ENCODE peak calls at places on chromosomes 6 and 20, in ten cellular contexts. Z is HepG2, M is WERI-Rb-1, B is GM12878, G is EH, D is ascending aorta, I is NCI-H2081, K is germinal center, H is ELF-1, P is fibroblast of gingiva. V is an unnamed sample.

GRCh38 chr20:62696431-62696957 is 12.1 kb upstream of the NTSR1 start:
- DNase-seq in B (peak), D (no peak), M (no peak), P (no peak), G (no peak), I (no peak), Z (no peak), H (no peak), K (no peak), V (no peak)

GRCh38 chr6:110672122-110672521 is 143.1 kb downstream of the CDK19 start:
- DNase-seq in D (no peak), I (no peak), Z (no peak), G (no peak), K (no peak), B (no peak), H (no peak), M (no peak), P (no peak), V (no peak)

GRCh38 chr6:90425161-90425641 is 128.6 kb upstream of the BACH2 start:
- DNase-seq in H (no peak), K (peak), G (no peak), Z (no peak), D (no peak), M (no peak), B (peak), I (no peak), P (no peak), V (no peak)

GRCh38 chr6:33904050-33904827 is 100.4 kb upstream of the MLN start:
- DNase-seq in B (peak), D (no peak), G (peak), H (peak), K (no peak), P (no peak), Z (no peak), M (peak), I (no peak), V (no peak)

GRCh38 chr6:98835149-98836024 is 1.0 kb downstream of the POU3F2 start:
- DNase-seq in M (peak), B (no peak), K (no peak), G (no peak), D (no peak), I (no peak), H (peak), Z (no peak), P (no peak), V (no peak)

GRCh38 chr6:169991031-169991390 is 239.6 kb downstream of the ERMARD start:
- DNase-seq in H (no peak), Z (no peak), D (peak), P (no peak), G (no peak), I (no peak), M (no peak), B (no peak), K (no peak), V (no peak)

GRCh38 chr6:128403618-128404444 is 116.6 kb downstream of the PTPRK start:
- DNase-seq in Z (no peak), G (no peak), B (no peak), H (no peak), I (no peak), K (no peak), D (no peak), M (no peak), P (no peak), V (no peak)

GRCh38 chr6:167745660-167746376 is 80.9 kb upstream of the AFDN start:
- DNase-seq in Z (no peak), G (no peak), B (no peak), K (no peak), I (no peak), P (no peak), M (no peak), D (peak), H (no peak), V (no peak)

GRCh38 chr6:108176281-108177089 is 10.7 kb downstream of the NR2E1 start:
- DNase-seq in H (no peak), P (no peak), I (no peak), M (no peak), K (no peak), G (no peak), D (peak), B (no peak), Z (no peak), V (no peak)

GRCh38 chr6:15962449-15962764 is 166.5 kb upstream of the MYLIP start:
- DNase-seq in M (no peak), K (no peak), B (no peak), H (no peak), D (no peak), P (peak), Z (no peak), I (no peak), G (peak), V (peak)

GRCh38 chr6:139763468-139764214 is 389.2 kb upstream of the CITED2 start:
- DNase-seq in M (no peak), P (peak), Z (no peak), B (no peak), K (no peak), D (no peak), H (no peak), G (peak), I (no peak), V (peak)

GRCh38 chr20:48681201-48681881 is 146.5 kb downstream of the PREX1 start:
- DNase-seq in I (no peak), G (no peak), B (no peak), D (no peak), M (no peak), Z (no peak), H (no peak), K (no peak), P (peak), V (no peak)

GRCh38 chr20:63215101-63216040 is 560 bp downstream of the YTHDF1 start:
- DNase-seq in D (no peak), P (peak), G (peak), B (no peak), M (peak), K (peak), I (no peak), Z (peak), H (peak), V (peak)

GRCh38 chr20:50459124-50459918 is 50.9 kb upstream of the PTPN1 start:
- DNase-seq in D (no peak), K (no peak), P (no peak), H (no peak), G (no peak), M (no peak), B (no peak), I (no peak), Z (no peak), V (no peak)

GRCh38 chr6:123489589-123489988 is 147.2 kb downstream of the TRDN start:
- DNase-seq in D (no peak), Z (no peak), H (no peak), I (no peak), B (no peak), G (no peak), P (no peak), M (no peak), K (no peak), V (no peak)

GRCh38 chr6:1704711-1705110 is 95.0 kb downstream of the FOXC1 start:
- DNase-seq in Z (no peak), G (no peak), K (no peak), M (no peak), B (no peak), H (no peak), D (no peak), I (no peak), P (no peak), V (no peak)

V was measured in A172.